ENCODE peak calls at places on chromosomes 1 and 21, in six cellular contexts. F, D, G, N, L and S are unnamed samples.

GRCh38 chr1:204331847-204332487 is 27.8 kb downstream of the PLEKHA6 start:
- DNase-seq in G (no peak), L (no peak), N (no peak), D (no peak), F (no peak), S (no peak)

GRCh38 chr1:201088901-201089525 is 23.2 kb downstream of the CACNA1S start:
- DNase-seq in L (no peak), G (no peak), F (no peak), D (no peak), N (no peak), S (no peak)

GRCh38 chr1:46480959-46481646 is 8.5 kb upstream of the DMBX1 start:
- DNase-seq in G (no peak), F (no peak), L (no peak), N (peak), D (no peak), S (no peak)

GRCh38 chr1:11400155-11400554 is 78.8 kb upstream of the DISP3 start:
- DNase-seq in F (no peak), N (no peak), L (no peak), G (no peak), D (no peak), S (no peak)

GRCh38 chr1:84603941-84604830 is 29.9 kb upstream of the CTBS start:
- DNase-seq in F (peak), G (no peak), D (no peak), N (peak), L (no peak), S (no peak)

GRCh38 chr21:22456241-22456640 is 1458.0 kb downstream of the NCAM2 start:
- DNase-seq in G (no peak), F (no peak), L (no peak), N (no peak), D (no peak), S (no peak)

GRCh38 chr1:38029081-38029681 is 16.6 kb downstream of the UTP11 start:
- DNase-seq in N (peak), F (peak), D (peak), G (no peak), L (peak), S (no peak)

GRCh38 chr1:51919684-51920083 is 41.2 kb upstream of the NRDC start:
- DNase-seq in F (no peak), L (no peak), N (no peak), G (no peak), D (no peak), S (no peak)

GRCh38 chr1:15573477-15573876 is 11.4 kb downstream of the AGMAT start:
- DNase-seq in N (peak), G (no peak), D (no peak), L (no peak), F (no peak), S (no peak)